ENCODE peak calls at places on chromosome 17, in four cellular contexts. One of them, this sample, is unnamed.

GRCh38 chr17:39701012-39701783 is 1.3 kb downstream of the ERBB2 start:
- DNase-seq in HCT116: no peak
- DNase-seq in lower leg skin: no peak
- DNase-seq in body of pancreas: peak; percentile 54
- DNase-seq in this sample: no peak

GRCh38 chr17:7845359-7846062 is 9.4 kb upstream of the TMEM88 start:
- DNase-seq in HCT116: no peak
- DNase-seq in lower leg skin: no peak
- DNase-seq in body of pancreas: no peak
- DNase-seq in this sample: peak; percentile 20

GRCh38 chr17:82226170-82226808 is 2.6 kb upstream of the SLC16A3 start:
- DNase-seq in HCT116: no peak
- DNase-seq in lower leg skin: no peak
- DNase-seq in body of pancreas: no peak
- DNase-seq in this sample: no peak

GRCh38 chr17:67461228-67461780 is 84.2 kb downstream of the PITPNC1 start:
- DNase-seq in HCT116: no peak
- DNase-seq in lower leg skin: peak; percentile 52
- DNase-seq in body of pancreas: no peak
- DNase-seq in this sample: no peak

GRCh38 chr17:72189781-72190593 is 69.2 kb downstream of the SOX9 start:
- DNase-seq in HCT116: no peak
- DNase-seq in lower leg skin: peak; percentile 42
- DNase-seq in body of pancreas: no peak
- DNase-seq in this sample: no peak

GRCh38 chr17:46741122-46741725 is 77.3 kb downstream of the WNT3 start:
- DNase-seq in HCT116: no peak
- DNase-seq in lower leg skin: no peak
- DNase-seq in body of pancreas: no peak
- DNase-seq in this sample: no peak

GRCh38 chr17:42748906-42749798 is 4.3 kb upstream of the EZH1 start:
- DNase-seq in HCT116: no peak
- DNase-seq in lower leg skin: no peak
- DNase-seq in body of pancreas: no peak
- DNase-seq in this sample: no peak

GRCh38 chr17:2240541-2240940 is 63.0 kb downstream of the SMG6 start:
- DNase-seq in HCT116: no peak
- DNase-seq in lower leg skin: no peak
- DNase-seq in body of pancreas: no peak
- DNase-seq in this sample: no peak

GRCh38 chr17:13031718-13032350 is 14.0 kb upstream of the ELAC2 start:
- DNase-seq in HCT116: peak; percentile 45
- DNase-seq in lower leg skin: peak; percentile 87
- DNase-seq in body of pancreas: peak; percentile 64
- DNase-seq in this sample: peak; percentile 46

GRCh38 chr17:16251556-16251955 is 34.5 kb downstream of the PIGL start:
- DNase-seq in HCT116: no peak
- DNase-seq in lower leg skin: no peak
- DNase-seq in body of pancreas: no peak
- DNase-seq in this sample: no peak

GRCh38 chr17:78473951-78474630 is 95.6 kb downstream of the PGS1 start:
- DNase-seq in HCT116: no peak
- DNase-seq in lower leg skin: no peak
- DNase-seq in body of pancreas: no peak
- DNase-seq in this sample: no peak

GRCh38 chr17:7139400-7139799 is 24.8 kb upstream of the ASGR2 start:
- DNase-seq in HCT116: no peak
- DNase-seq in lower leg skin: no peak
- DNase-seq in body of pancreas: no peak
- DNase-seq in this sample: no peak

GRCh38 chr17:42289863-42290165 is 1.5 kb downstream of the STAT5A start:
- DNase-seq in HCT116: no peak
- DNase-seq in lower leg skin: peak; percentile 86
- DNase-seq in body of pancreas: no peak
- DNase-seq in this sample: peak; percentile 15

GRCh38 chr17:15398291-15398690 is 56.9 kb upstream of the TEKT3 start:
- DNase-seq in HCT116: peak; percentile 18
- DNase-seq in lower leg skin: no peak
- DNase-seq in body of pancreas: no peak
- DNase-seq in this sample: no peak

GRCh38 chr17:61904094-61904710 is 23.6 kb downstream of the INTS2 start:
- DNase-seq in HCT116: no peak
- DNase-seq in lower leg skin: no peak
- DNase-seq in body of pancreas: no peak
- DNase-seq in this sample: no peak

GRCh38 chr17:55731586-55732250 is 9.1 kb upstream of the TMEM100 start:
- DNase-seq in HCT116: no peak
- DNase-seq in lower leg skin: peak; percentile 92
- DNase-seq in body of pancreas: peak; percentile 24
- DNase-seq in this sample: peak; percentile 61

GRCh38 chr17:68566145-68566738 is 34.9 kb downstream of the FAM20A start:
- DNase-seq in HCT116: no peak
- DNase-seq in lower leg skin: no peak
- DNase-seq in body of pancreas: no peak
- DNase-seq in this sample: no peak

GRCh38 chr17:46878055-46878454 is 26.7 kb downstream of the WNT9B start:
- DNase-seq in HCT116: no peak
- DNase-seq in lower leg skin: peak; percentile 89
- DNase-seq in body of pancreas: no peak
- DNase-seq in this sample: peak; percentile 31

GRCh38 chr17:81842725-81843504 is 8.1 kb upstream of the PPP1R27 start:
- DNase-seq in HCT116: no peak
- DNase-seq in lower leg skin: no peak
- DNase-seq in body of pancreas: peak; percentile 60
- DNase-seq in this sample: peak; percentile 75

GRCh38 chr17:81456798-81457197 is 55.8 kb downstream of the ACTG1 start:
- DNase-seq in HCT116: no peak
- DNase-seq in lower leg skin: no peak
- DNase-seq in body of pancreas: peak; percentile 35
- DNase-seq in this sample: no peak

DNA sequence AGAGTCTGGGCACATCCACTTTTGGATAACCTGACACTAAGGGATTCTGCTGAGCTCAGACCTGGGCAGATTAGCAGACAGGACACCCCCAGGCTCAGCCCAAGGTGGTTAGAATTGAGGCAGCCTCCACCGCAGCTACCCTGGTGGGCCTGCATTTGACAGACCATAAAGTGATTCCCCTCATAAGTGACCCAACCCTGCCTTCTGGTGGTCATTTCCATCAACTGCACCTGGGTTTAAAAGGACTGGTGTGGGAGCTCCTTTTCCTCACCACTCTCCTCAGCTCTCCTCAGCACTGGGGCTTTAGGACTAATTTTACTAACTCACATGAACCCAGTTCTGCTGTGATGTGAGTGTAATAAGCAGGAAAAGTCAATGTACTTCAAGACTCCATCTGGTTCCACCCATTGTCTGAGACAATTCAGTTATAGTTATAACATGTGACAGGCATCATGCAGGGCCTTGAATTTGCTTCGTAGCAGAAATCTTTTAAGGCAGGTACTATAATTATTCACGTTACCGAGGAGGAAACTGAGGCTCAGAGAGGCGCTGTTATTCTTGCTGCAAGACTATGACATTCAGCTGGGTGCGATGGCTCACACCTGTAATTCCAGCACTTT is 42.5 kb downstream of the MYH3 start:
- DNase-seq in HCT116: peak; percentile 42
- DNase-seq in lower leg skin: peak; percentile 85
- DNase-seq in body of pancreas: peak; percentile 35
- DNase-seq in this sample: peak; percentile 27
- H3K4me3 ChIP-seq in HCT116: no peak overlapping the region
- H3K4me3 ChIP-seq in lower leg skin: no peak overlapping the region
- H3K4me3 ChIP-seq in body of pancreas: no peak overlapping the region
- H3K4me3 ChIP-seq in this sample: no peak overlapping the region

GRCh38 chr17:73257516-73257915 is 4.2 kb downstream of the CPSF4L start:
- DNase-seq in HCT116: no peak
- DNase-seq in lower leg skin: no peak
- DNase-seq in body of pancreas: no peak
- DNase-seq in this sample: no peak

GRCh38 chr17:73262676-73263642 is 1.3 kb upstream of the CPSF4L start:
- DNase-seq in HCT116: no peak
- DNase-seq in lower leg skin: no peak
- DNase-seq in body of pancreas: no peak
- DNase-seq in this sample: no peak

GRCh38 chr17:73265646-73266640 is 4.3 kb upstream of the CPSF4L start:
- DNase-seq in HCT116: no peak
- DNase-seq in lower leg skin: no peak
- DNase-seq in body of pancreas: no peak
- DNase-seq in this sample: no peak

GRCh38 chr17:73261617-73261951 is at the start of gene CPSF4L:
- DNase-seq in HCT116: no peak
- DNase-seq in lower leg skin: no peak
- DNase-seq in body of pancreas: no peak
- DNase-seq in this sample: no peak

DNA sequence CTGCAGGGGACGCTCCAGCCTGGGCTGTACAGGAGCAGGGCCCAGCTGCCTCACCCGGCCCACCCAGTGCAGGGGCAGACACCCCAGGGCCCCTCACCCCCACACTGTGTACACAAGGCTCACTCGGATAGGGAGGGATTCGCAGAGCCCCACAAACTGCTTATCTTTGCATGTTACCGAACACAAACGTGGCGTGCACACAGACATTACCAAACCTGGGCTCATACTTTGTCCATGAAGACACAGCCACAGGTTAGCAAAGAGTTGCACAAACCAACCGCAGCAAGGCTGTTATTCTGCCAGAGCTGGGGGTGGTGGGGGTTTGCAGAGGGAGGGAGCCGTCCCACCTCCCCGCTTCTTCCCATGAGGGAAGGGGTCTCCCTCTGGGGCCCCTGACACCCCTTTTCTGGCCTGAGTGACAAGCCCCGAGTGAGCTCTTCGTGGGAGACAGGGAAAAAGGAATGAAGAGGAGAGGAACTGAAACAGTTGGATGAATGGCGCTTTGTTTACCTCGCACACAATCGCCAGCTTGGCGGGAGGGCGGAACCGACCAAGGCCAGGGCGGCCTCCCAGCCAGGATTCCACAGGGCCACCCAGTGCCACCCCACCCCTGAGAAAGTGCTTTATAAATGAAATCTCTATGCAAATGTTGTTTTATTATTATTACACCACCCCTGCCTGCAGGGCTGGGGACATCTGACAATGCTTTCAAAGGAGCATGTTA is 434 bp upstream of the CPSF4L start:
- DNase-seq in HCT116: no peak
- DNase-seq in lower leg skin: no peak
- DNase-seq in body of pancreas: peak; percentile 90
- DNase-seq in this sample: no peak
- TF ChIP-seq POLR2A in HCT116: no peak
- TF ChIP-seq POLR2A in lower leg skin: no peak
- TF ChIP-seq POLR2A in body of pancreas: peak; percentile 53
- TF ChIP-seq POLR2A in this sample: no peak

DNA sequence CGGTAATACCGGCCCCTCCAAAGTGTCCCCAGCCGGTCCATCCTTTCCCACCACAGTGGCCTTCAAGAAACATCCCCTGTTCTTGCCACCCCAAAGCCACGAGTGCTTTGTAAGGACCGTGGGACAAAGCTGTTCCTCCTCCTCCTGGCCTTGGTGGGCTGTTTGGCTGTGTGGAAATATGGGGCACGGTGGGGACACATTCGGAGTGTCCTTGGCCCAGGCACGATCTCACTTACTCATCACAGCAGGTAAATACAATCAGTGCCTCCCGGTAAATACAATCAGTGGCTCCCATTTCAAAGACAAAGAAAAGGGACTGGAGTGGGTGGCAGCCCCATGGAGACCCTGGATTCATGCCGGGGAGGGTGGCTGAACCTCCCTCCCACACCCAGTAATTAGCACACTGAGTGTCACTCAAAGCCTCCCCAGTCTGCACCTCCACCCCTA is 10.4 kb downstream of the SCN4A start:
- DNase-seq in HCT116: no peak
- DNase-seq in lower leg skin: no peak
- DNase-seq in body of pancreas: no peak
- DNase-seq in this sample: no peak
- H3K4me3 ChIP-seq in HCT116: no peak overlapping the region
- H3K4me3 ChIP-seq in lower leg skin: no peak overlapping the region
- H3K4me3 ChIP-seq in body of pancreas: no peak overlapping the region
- H3K4me3 ChIP-seq in this sample: no peak overlapping the region

DNA sequence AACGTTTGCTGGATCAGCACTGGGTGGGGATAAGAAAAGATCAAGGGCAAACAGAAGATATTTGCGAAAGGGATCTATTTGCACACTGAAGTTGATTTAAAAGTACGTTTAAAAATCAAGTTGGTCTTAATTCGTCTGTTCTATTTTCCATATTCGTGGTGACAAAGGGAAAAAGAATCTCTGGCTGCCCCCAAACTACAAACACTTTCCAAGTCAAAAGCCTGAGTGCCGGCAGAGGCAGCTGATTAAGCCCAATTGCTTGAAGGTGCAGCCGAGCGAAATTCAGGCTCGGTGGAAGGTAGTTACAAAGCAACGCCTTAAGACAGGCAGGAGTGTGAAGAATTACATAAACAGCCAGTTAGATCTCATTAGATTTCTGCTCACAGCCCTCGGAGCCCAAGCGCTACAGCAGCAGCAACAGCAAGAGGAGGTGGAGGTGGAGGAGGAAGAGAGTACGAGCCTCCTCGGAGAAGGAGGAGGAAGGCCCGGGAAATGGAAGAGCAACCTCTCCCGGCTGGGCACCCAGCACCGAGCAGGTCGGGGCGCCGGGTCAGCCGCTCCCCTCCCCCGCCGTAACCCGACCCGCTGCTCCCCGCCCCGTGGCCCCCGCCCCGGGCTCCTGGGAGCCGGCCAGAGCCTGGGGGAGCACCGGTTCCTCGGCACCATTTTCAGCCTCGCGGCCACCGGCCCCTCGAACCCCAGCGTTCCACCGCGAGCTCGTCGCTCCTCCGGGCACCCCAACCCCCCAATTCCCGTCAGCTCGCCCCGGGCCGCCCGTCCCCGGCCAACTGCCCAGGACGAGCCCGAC is 890 bp downstream of the TOB1 start:
- DNase-seq in HCT116: peak; percentile 34
- DNase-seq in lower leg skin: peak; percentile 92
- DNase-seq in body of pancreas: peak; percentile 82
- DNase-seq in this sample: peak; percentile 73
- TF ChIP-seq POLR2A in HCT116: peak; percentile 28
- TF ChIP-seq POLR2A in lower leg skin: no peak
- TF ChIP-seq POLR2A in body of pancreas: peak; percentile 65
- TF ChIP-seq POLR2A in this sample: peak; percentile 47

GRCh38 chr17:75826561-75827290 is 17.5 kb downstream of the UNC13D start:
- DNase-seq in HCT116: no peak
- DNase-seq in lower leg skin: no peak
- DNase-seq in body of pancreas: no peak
- DNase-seq in this sample: no peak
- H3K4me3 ChIP-seq in HCT116: no peak overlapping the region
- H3K4me3 ChIP-seq in lower leg skin: no peak overlapping the region
- H3K4me3 ChIP-seq in body of pancreas: no peak overlapping the region
- H3K4me3 ChIP-seq in this sample: no peak overlapping the region

This sample was measured in uterus.